ENCODE peak calls at places on chromosome 7, in nine cellular contexts. One of them, this sample, is unnamed.

GRCh38 chr7:152759655-152760383 is at the start of gene ACTR3B:
- DNase-seq in thoracic aorta: peak; percentile 56
- DNase-seq in endodermal cell: peak; percentile 96
- DNase-seq in fibroblast of lung: peak; percentile 89
- DNase-seq in transverse colon: peak; percentile 92
- DNase-seq in kidney epithelial cell: peak; percentile 34
- DNase-seq in stomach: peak; percentile 93
- DNase-seq in CD4-positive, alpha-beta T cell: peak; percentile 90
- DNase-seq in mesenchymal stem cell: peak; percentile 83
- DNase-seq in this sample: peak; percentile 59

GRCh38 chr7:95396136-95397032 is at the start of gene PON3:
- DNase-seq in kidney epithelial cell: no peak
- DNase-seq in thoracic aorta: no peak
- DNase-seq in stomach: peak; percentile 27
- DNase-seq in mesenchymal stem cell: no peak
- DNase-seq in endodermal cell: peak; percentile 65
- DNase-seq in fibroblast of lung: no peak
- DNase-seq in transverse colon: peak; percentile 48
- DNase-seq in CD4-positive, alpha-beta T cell: no peak
- DNase-seq in this sample: no peak

GRCh38 chr7:84668116-84668515 is 473.5 kb upstream of the SEMA3A start:
- DNase-seq in thoracic aorta: no peak
- DNase-seq in transverse colon: no peak
- DNase-seq in kidney epithelial cell: no peak
- DNase-seq in endodermal cell: no peak
- DNase-seq in CD4-positive, alpha-beta T cell: no peak
- DNase-seq in stomach: no peak
- DNase-seq in fibroblast of lung: no peak
- DNase-seq in mesenchymal stem cell: no peak
- DNase-seq in this sample: no peak

GRCh38 chr7:113636727-113637421 is 281.9 kb downstream of the PPP1R3A start:
- DNase-seq in thoracic aorta: no peak
- DNase-seq in endodermal cell: no peak
- DNase-seq in transverse colon: no peak
- DNase-seq in mesenchymal stem cell: no peak
- DNase-seq in kidney epithelial cell: no peak
- DNase-seq in CD4-positive, alpha-beta T cell: no peak
- DNase-seq in stomach: no peak
- DNase-seq in fibroblast of lung: peak; percentile 10
- DNase-seq in this sample: peak; percentile 30

GRCh38 chr7:20804376-20804775 is 17.7 kb upstream of the SP8 start:
- DNase-seq in transverse colon: no peak
- DNase-seq in kidney epithelial cell: no peak
- DNase-seq in thoracic aorta: no peak
- DNase-seq in mesenchymal stem cell: no peak
- DNase-seq in stomach: no peak
- DNase-seq in endodermal cell: no peak
- DNase-seq in CD4-positive, alpha-beta T cell: no peak
- DNase-seq in fibroblast of lung: no peak
- DNase-seq in this sample: no peak

GRCh38 chr7:140841316-140841715 is 83.4 kb downstream of the BRAF start:
- DNase-seq in fibroblast of lung: peak; percentile 88
- DNase-seq in transverse colon: no peak
- DNase-seq in kidney epithelial cell: no peak
- DNase-seq in CD4-positive, alpha-beta T cell: no peak
- DNase-seq in thoracic aorta: no peak
- DNase-seq in stomach: no peak
- DNase-seq in mesenchymal stem cell: peak; percentile 9
- DNase-seq in endodermal cell: no peak
- DNase-seq in this sample: no peak

GRCh38 chr7:90613088-90613498 is 17.0 kb downstream of the CDK14 start:
- DNase-seq in transverse colon: no peak
- DNase-seq in fibroblast of lung: no peak
- DNase-seq in thoracic aorta: no peak
- DNase-seq in stomach: no peak
- DNase-seq in mesenchymal stem cell: peak; percentile 77
- DNase-seq in kidney epithelial cell: no peak
- DNase-seq in endodermal cell: no peak
- DNase-seq in CD4-positive, alpha-beta T cell: no peak
- DNase-seq in this sample: no peak

GRCh38 chr7:4642468-4643203 is 39.5 kb upstream of the FOXK1 start:
- DNase-seq in fibroblast of lung: no peak
- DNase-seq in transverse colon: no peak
- DNase-seq in CD4-positive, alpha-beta T cell: no peak
- DNase-seq in stomach: no peak
- DNase-seq in thoracic aorta: no peak
- DNase-seq in endodermal cell: no peak
- DNase-seq in kidney epithelial cell: no peak
- DNase-seq in mesenchymal stem cell: no peak
- DNase-seq in this sample: no peak

GRCh38 chr7:24290004-24290641 is 6.1 kb downstream of the NPY start:
- DNase-seq in fibroblast of lung: peak; percentile 58
- DNase-seq in stomach: no peak
- DNase-seq in mesenchymal stem cell: peak; percentile 77
- DNase-seq in CD4-positive, alpha-beta T cell: no peak
- DNase-seq in transverse colon: no peak
- DNase-seq in thoracic aorta: no peak
- DNase-seq in endodermal cell: peak; percentile 81
- DNase-seq in kidney epithelial cell: peak; percentile 14
- DNase-seq in this sample: no peak

GRCh38 chr7:46680147-46680546 is 759.1 kb upstream of the IGFBP3 start:
- DNase-seq in kidney epithelial cell: no peak
- DNase-seq in fibroblast of lung: no peak
- DNase-seq in thoracic aorta: no peak
- DNase-seq in transverse colon: no peak
- DNase-seq in stomach: no peak
- DNase-seq in endodermal cell: no peak
- DNase-seq in mesenchymal stem cell: peak; percentile 8
- DNase-seq in CD4-positive, alpha-beta T cell: no peak
- DNase-seq in this sample: no peak

GRCh38 chr7:127187740-127188139 is 65.0 kb downstream of the GRM8 start:
- DNase-seq in mesenchymal stem cell: no peak
- DNase-seq in CD4-positive, alpha-beta T cell: no peak
- DNase-seq in thoracic aorta: no peak
- DNase-seq in transverse colon: no peak
- DNase-seq in fibroblast of lung: no peak
- DNase-seq in stomach: no peak
- DNase-seq in kidney epithelial cell: no peak
- DNase-seq in endodermal cell: no peak
- DNase-seq in this sample: no peak

GRCh38 chr7:148987751-148988512 is 40.4 kb downstream of the PDIA4 start:
- DNase-seq in CD4-positive, alpha-beta T cell: no peak
- DNase-seq in thoracic aorta: no peak
- DNase-seq in stomach: peak; percentile 32
- DNase-seq in endodermal cell: peak; percentile 73
- DNase-seq in transverse colon: no peak
- DNase-seq in mesenchymal stem cell: no peak
- DNase-seq in kidney epithelial cell: no peak
- DNase-seq in fibroblast of lung: no peak
- DNase-seq in this sample: no peak

GRCh38 chr7:109284943-109285342 is 715.3 kb downstream of the DNAJB9 start:
- DNase-seq in fibroblast of lung: no peak
- DNase-seq in stomach: no peak
- DNase-seq in transverse colon: no peak
- DNase-seq in CD4-positive, alpha-beta T cell: no peak
- DNase-seq in thoracic aorta: no peak
- DNase-seq in endodermal cell: no peak
- DNase-seq in kidney epithelial cell: no peak
- DNase-seq in mesenchymal stem cell: no peak
- DNase-seq in this sample: no peak

GRCh38 chr7:155980841-155981240 is 168.6 kb upstream of the SHH start:
- DNase-seq in mesenchymal stem cell: no peak
- DNase-seq in fibroblast of lung: no peak
- DNase-seq in kidney epithelial cell: no peak
- DNase-seq in thoracic aorta: no peak
- DNase-seq in endodermal cell: peak; percentile 27
- DNase-seq in CD4-positive, alpha-beta T cell: no peak
- DNase-seq in transverse colon: no peak
- DNase-seq in stomach: peak; percentile 3
- DNase-seq in this sample: no peak

GRCh38 chr7:16067695-16068094 is 353.6 kb downstream of the CRPPA start:
- DNase-seq in kidney epithelial cell: no peak
- DNase-seq in stomach: no peak
- DNase-seq in transverse colon: no peak
- DNase-seq in CD4-positive, alpha-beta T cell: no peak
- DNase-seq in fibroblast of lung: no peak
- DNase-seq in thoracic aorta: no peak
- DNase-seq in endodermal cell: no peak
- DNase-seq in mesenchymal stem cell: no peak
- DNase-seq in this sample: no peak

GRCh38 chr7:51827641-51828040 is 511.0 kb upstream of the COBL start:
- DNase-seq in kidney epithelial cell: no peak
- DNase-seq in mesenchymal stem cell: no peak
- DNase-seq in fibroblast of lung: no peak
- DNase-seq in transverse colon: no peak
- DNase-seq in thoracic aorta: no peak
- DNase-seq in CD4-positive, alpha-beta T cell: no peak
- DNase-seq in endodermal cell: no peak
- DNase-seq in stomach: no peak
- DNase-seq in this sample: no peak
- H3K27me3 ChIP-seq in kidney epithelial cell: no peaks in the 10 kb centered on the region
- H3K27me3 ChIP-seq in mesenchymal stem cell: no peaks in the 10 kb centered on the region
- H3K27me3 ChIP-seq in fibroblast of lung: no peaks in the 10 kb centered on the region
- H3K27me3 ChIP-seq in transverse colon: no peaks in the 10 kb centered on the region
- H3K27me3 ChIP-seq in thoracic aorta: no peaks in the 10 kb centered on the region
- H3K27me3 ChIP-seq in CD4-positive, alpha-beta T cell: no peaks in the 10 kb centered on the region
- H3K27me3 ChIP-seq in endodermal cell: no peaks in the 10 kb centered on the region
- H3K27me3 ChIP-seq in stomach: no peaks in the 10 kb centered on the region
- H3K27me3 ChIP-seq in this sample: no peaks in the 10 kb centered on the region

DNA sequence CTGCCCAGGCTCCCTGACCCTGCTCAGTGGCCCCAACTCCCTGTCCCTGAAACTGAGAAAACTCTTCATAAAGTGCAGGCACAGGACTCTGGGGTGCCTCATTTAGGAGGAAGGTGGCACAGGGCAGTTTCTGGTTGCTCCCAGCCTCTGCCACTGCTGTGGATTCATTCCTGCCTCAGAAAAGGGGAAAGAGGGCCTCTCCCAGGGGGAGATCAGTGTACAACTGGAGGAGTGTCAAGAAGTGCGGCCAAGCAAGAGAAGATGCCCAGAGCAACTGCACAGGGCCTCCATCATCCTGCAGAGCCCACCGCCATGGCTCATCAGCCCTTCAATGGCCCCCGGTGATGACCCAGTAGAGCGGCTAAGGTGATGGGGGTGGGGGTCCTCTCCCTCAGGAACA is 150.3 kb downstream of the PLXNA4 start:
- DNase-seq in mesenchymal stem cell: no peak
- DNase-seq in stomach: no peak
- DNase-seq in endodermal cell: no peak
- DNase-seq in transverse colon: no peak
- DNase-seq in thoracic aorta: no peak
- DNase-seq in fibroblast of lung: no peak
- DNase-seq in CD4-positive, alpha-beta T cell: no peak
- DNase-seq in kidney epithelial cell: no peak
- DNase-seq in this sample: no peak
- H3K27me3 ChIP-seq in mesenchymal stem cell: no peaks in the 10 kb centered on the region
- H3K27me3 ChIP-seq in stomach: peaks cover 3% of the 10 kb centered on the region
- H3K27me3 ChIP-seq in endodermal cell: no peaks in the 10 kb centered on the region
- H3K27me3 ChIP-seq in transverse colon: no peaks in the 10 kb centered on the region
- H3K27me3 ChIP-seq in thoracic aorta: no peaks in the 10 kb centered on the region
- H3K27me3 ChIP-seq in fibroblast of lung: no peaks in the 10 kb centered on the region
- H3K27me3 ChIP-seq in CD4-positive, alpha-beta T cell: no peaks in the 10 kb centered on the region
- H3K27me3 ChIP-seq in kidney epithelial cell: no peaks in the 10 kb centered on the region
- H3K27me3 ChIP-seq in this sample: peaks cover 2% of the 10 kb centered on the region

GRCh38 chr7:27392477-27392876 is 149.9 kb downstream of the EVX1 start:
- DNase-seq in stomach: no peak
- DNase-seq in endodermal cell: no peak
- DNase-seq in CD4-positive, alpha-beta T cell: no peak
- DNase-seq in transverse colon: no peak
- DNase-seq in fibroblast of lung: no peak
- DNase-seq in mesenchymal stem cell: no peak
- DNase-seq in thoracic aorta: no peak
- DNase-seq in kidney epithelial cell: no peak
- DNase-seq in this sample: no peak
- H3K27me3 ChIP-seq in stomach: peaks cover 14% of the 10 kb centered on the region
- H3K27me3 ChIP-seq in endodermal cell: no peaks in the 10 kb centered on the region
- H3K27me3 ChIP-seq in CD4-positive, alpha-beta T cell: no peaks in the 10 kb centered on the region
- H3K27me3 ChIP-seq in transverse colon: no peaks in the 10 kb centered on the region
- H3K27me3 ChIP-seq in fibroblast of lung: no peaks in the 10 kb centered on the region
- H3K27me3 ChIP-seq in mesenchymal stem cell: no peaks in the 10 kb centered on the region
- H3K27me3 ChIP-seq in thoracic aorta: no peaks in the 10 kb centered on the region
- H3K27me3 ChIP-seq in kidney epithelial cell: peaks cover 9% of the 10 kb centered on the region
- H3K27me3 ChIP-seq in this sample: peaks cover 20% of the 10 kb centered on the region

DNA sequence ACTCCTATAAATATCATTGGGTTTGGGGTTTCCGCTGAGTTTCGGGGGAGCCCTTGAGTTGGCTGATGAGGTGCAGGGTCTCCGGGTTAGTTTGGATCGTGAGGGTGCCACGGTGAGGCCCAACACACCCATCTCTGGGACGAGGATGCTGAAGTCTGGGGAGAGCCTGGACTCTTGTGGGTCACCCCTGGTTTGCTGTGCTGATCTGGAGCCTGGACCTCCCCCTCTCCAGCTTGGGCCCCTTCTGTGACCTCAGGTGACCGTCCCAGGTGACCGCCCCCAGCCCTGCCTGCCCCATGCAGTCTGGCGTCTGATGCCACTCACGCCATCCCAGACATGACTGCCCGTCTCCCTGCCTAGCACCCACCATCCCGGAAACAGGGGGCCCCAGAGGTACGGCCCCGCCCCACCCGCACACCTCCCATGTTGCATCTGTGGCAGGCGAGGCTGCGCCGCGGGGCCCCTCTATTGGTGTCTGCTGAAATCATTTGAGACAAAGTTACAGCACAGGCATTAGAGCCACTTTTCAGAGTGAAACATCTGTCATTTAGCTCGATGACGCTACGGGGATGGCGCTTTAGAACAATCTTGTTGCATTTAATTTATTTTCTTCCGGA is 21.0 kb downstream of the UNCX start:
- DNase-seq in fibroblast of lung: no peak
- DNase-seq in mesenchymal stem cell: no peak
- DNase-seq in stomach: no peak
- DNase-seq in transverse colon: no peak
- DNase-seq in thoracic aorta: no peak
- DNase-seq in endodermal cell: no peak
- DNase-seq in kidney epithelial cell: no peak
- DNase-seq in CD4-positive, alpha-beta T cell: no peak
- DNase-seq in this sample: no peak
- H3K27me3 ChIP-seq in fibroblast of lung: peaks cover 26% of the 10 kb centered on the region
- H3K27me3 ChIP-seq in mesenchymal stem cell: peaks cover 90% of the 10 kb centered on the region
- H3K27me3 ChIP-seq in stomach: peaks cover 99% of the 10 kb centered on the region
- H3K27me3 ChIP-seq in transverse colon: peaks cover 99% of the 10 kb centered on the region
- H3K27me3 ChIP-seq in thoracic aorta: peaks cover under 1% of the 10 kb centered on the region
- H3K27me3 ChIP-seq in endodermal cell: peaks cover 41% of the 10 kb centered on the region
- H3K27me3 ChIP-seq in kidney epithelial cell: peaks cover 79% of the 10 kb centered on the region
- H3K27me3 ChIP-seq in CD4-positive, alpha-beta T cell: peaks cover 66% of the 10 kb centered on the region
- H3K27me3 ChIP-seq in this sample: peaks cover 80% of the 10 kb centered on the region

This sample was measured in AG04450.